ENCODE peak calls at places on chromosomes 16 and 17, in eight cellular contexts. S is HEK293T; F is NB4; Y is AG04449; M is neural progenitor cell; G is GM10248; K is CD8-positive, alpha-beta T cell; N is sigmoid colon. U is an unnamed sample.

GRCh38 chr16:69514366-69514765 is 51.4 kb upstream of the NFAT5 start:
- DNase-seq in K (no peak), M (no peak), F (no peak), G (no peak), N (no peak), S (no peak), Y (no peak), U (no peak)

GRCh38 chr17:61884864-61885263 is 21.5 kb upstream of the BRIP1 start:
- DNase-seq in Y (no peak), M (no peak), K (no peak), F (no peak), G (no peak), S (no peak), N (no peak), U (no peak)

GRCh38 chr17:48597775-48598631 is 4.4 kb upstream of the HOXB5 start:
- DNase-seq in N (peak; percentile 93), M (peak; percentile 50), F (peak; percentile 38), K (peak; percentile 42), G (peak; percentile 59), S (peak; percentile 70), Y (no peak), U (no peak)

GRCh38 chr17:73349138-73349537 is 37.3 kb upstream of the CDC42EP4 start:
- DNase-seq in K (no peak), F (no peak), M (peak; percentile 86), N (peak; percentile 82), S (no peak), Y (no peak), G (no peak), U (no peak)

GRCh38 chr17:37608369-37609169 is 649 bp downstream of the SYNRG start:
- DNase-seq in N (no peak), F (peak; percentile 77), Y (no peak), G (peak; percentile 28), K (no peak), S (peak; percentile 23), M (peak; percentile 87), U (peak; percentile 54)

GRCh38 chr16:22322741-22323140 is 25.5 kb downstream of the POLR3E start:
- DNase-seq in S (no peak), M (no peak), Y (no peak), N (no peak), K (no peak), G (no peak), F (no peak), U (no peak)

GRCh38 chr16:56792960-56793359 is 63.0 kb downstream of the NUP93 start:
- DNase-seq in K (no peak), Y (no peak), N (no peak), S (no peak), G (no peak), M (no peak), F (no peak), U (no peak)

GRCh38 chr16:26598061-26598460 is 468.7 kb upstream of the C16orf82 start:
- DNase-seq in Y (no peak), N (no peak), M (no peak), K (peak; percentile 61), G (no peak), F (peak; percentile 6), S (no peak), U (no peak)

GRCh38 chr16:50185005-50185505 is 31.9 kb downstream of the TENT4B start:
- DNase-seq in Y (peak; percentile 85), S (no peak), K (no peak), N (no peak), G (no peak), M (no peak), F (no peak), U (no peak)

GRCh38 chr16:50595854-50596253 is 47.7 kb downstream of the NKD1 start:
- DNase-seq in M (no peak), Y (no peak), G (no peak), N (no peak), K (no peak), S (no peak), F (no peak), U (no peak)

GRCh38 chr16:69132424-69133252 is at the start of the genes CHTF8 and UTP4:
- DNase-seq in N (peak; percentile 93), S (peak; percentile 87), F (peak; percentile 94), Y (no peak), G (peak; percentile 92), M (peak; percentile 94), K (peak; percentile 88), U (peak; percentile 90)

GRCh38 chr17:74271902-74272563 is 2.0 kb upstream of the DNAI2 start:
- DNase-seq in F (no peak), Y (no peak), M (peak; percentile 46), K (no peak), G (no peak), S (no peak), N (peak; percentile 75), U (no peak)

GRCh38 chr16:86970726-86971125 is 346.5 kb downstream of the C16orf95 start:
- DNase-seq in G (no peak), K (no peak), M (no peak), Y (no peak), S (no peak), N (no peak), F (no peak), U (no peak)

GRCh38 chr17:43714338-43715149 is 44.0 kb downstream of the SOST start:
- DNase-seq in S (no peak), Y (no peak), G (no peak), K (no peak), M (no peak), N (no peak), F (no peak), U (no peak)

GRCh38 chr16:88487920-88488842 is 35.1 kb downstream of the ZFPM1 start:
- DNase-seq in M (no peak), F (no peak), Y (no peak), G (no peak), K (no peak), N (no peak), S (no peak), U (peak; percentile 99)

GRCh38 chr17:61458000-61458399 is 5.8 kb downstream of the TBX4 start:
- DNase-seq in Y (no peak), F (no peak), N (peak; percentile 15), S (no peak), G (no peak), M (no peak), K (no peak), U (no peak)

GRCh38 chr17:67276075-67276474 is 31.1 kb upstream of the HELZ start:
- DNase-seq in S (no peak), G (no peak), M (peak; percentile 11), N (no peak), Y (no peak), F (no peak), K (no peak), U (peak; percentile 54)

GRCh38 chr16:3879258-3879886 is 1.1 kb downstream of the CREBBP start:
- DNase-seq in M (peak; percentile 54), Y (no peak), S (no peak), K (no peak), N (peak; percentile 69), G (no peak), F (peak; percentile 39), U (peak; percentile 39)

GRCh38 chr16:56936491-56936890 is 4.5 kb downstream of the HERPUD1 start:
- DNase-seq in M (no peak), N (no peak), Y (no peak), S (no peak), K (no peak), G (no peak), F (no peak), U (no peak)

GRCh38 chr17:4316648-4317047 is 49.8 kb downstream of the UBE2G1 start:
- DNase-seq in K (no peak), Y (no peak), S (no peak), M (no peak), F (no peak), G (no peak), N (no peak), U (no peak)

GRCh38 chr17:17907469-17907868 is 64.7 kb downstream of the TOM1L2 start:
- DNase-seq in M (no peak), G (no peak), F (no peak), K (no peak), N (no peak), Y (no peak), S (no peak), U (no peak)

GRCh38 chr17:41865596-41865893 is 322 bp upstream of the KLHL11 start:
- DNase-seq in F (no peak), N (no peak), Y (no peak), S (no peak), K (no peak), G (no peak), M (no peak), U (no peak)

GRCh38 chr17:376936-377863 is 24.6 kb upstream of the RPH3AL start:
- DNase-seq in M (peak; percentile 32), G (no peak), S (no peak), F (peak; percentile 33), Y (no peak), N (no peak), K (no peak), U (peak; percentile 58)

GRCh38 chr17:47698749-47699535 is 5.0 kb downstream of the TBKBP1 start:
- DNase-seq in N (peak; percentile 74), F (peak; percentile 67), M (peak; percentile 75), S (peak; percentile 91), G (peak; percentile 91), K (peak; percentile 84), Y (no peak), U (peak; percentile 98)

GRCh38 chr16:64996641-64997040 is 125.2 kb downstream of the CDH11 start:
- DNase-seq in K (no peak), Y (no peak), G (no peak), N (no peak), F (no peak), M (no peak), S (no peak), U (no peak)